ENCODE peak calls at places on chromosomes 16 and 17, in nine cellular contexts. One of them, this sample, is unnamed.

GRCh38 chr16:74232831-74233465 is 63.7 kb upstream of the PSMD7 start:
- DNase-seq in SK-N-SH: no peak
- DNase-seq in activated T-cell treated with anti-CD3 and anti-CD28 coated beads, Interleukin-2, amount 50 U/mL, for 24 hours: no peak
- DNase-seq in stimulated activated CD4-positive, alpha-beta T cell treated with anti-CD3 and anti-CD28 coated beads, Interleukin-15, amount 100 ng/mL, for 1 hour: no peak
- DNase-seq in NCI-H1930: no peak
- DNase-seq in stimulated activated CD8-positive, alpha-beta memory T cell treated with anti-CD3 and anti-CD28 coated beads, Interleukin-4, amount 100 ng/mL, for 1 hour: no peak
- DNase-seq in left cardiac atrium: no peak
- DNase-seq in activated CD4-positive, alpha-beta T cell treated with anti-CD3 and anti-CD28 coated beads for 36 hours: no peak
- DNase-seq in GM23248: no peak
- DNase-seq in this sample: no peak

GRCh38 chr16:77816293-77816692 is 27.9 kb downstream of the VAT1L start:
- DNase-seq in SK-N-SH: peak; percentile 21
- DNase-seq in activated T-cell treated with anti-CD3 and anti-CD28 coated beads, Interleukin-2, amount 50 U/mL, for 24 hours: no peak
- DNase-seq in stimulated activated CD4-positive, alpha-beta T cell treated with anti-CD3 and anti-CD28 coated beads, Interleukin-15, amount 100 ng/mL, for 1 hour: no peak
- DNase-seq in NCI-H1930: no peak
- DNase-seq in stimulated activated CD8-positive, alpha-beta memory T cell treated with anti-CD3 and anti-CD28 coated beads, Interleukin-4, amount 100 ng/mL, for 1 hour: no peak
- DNase-seq in left cardiac atrium: no peak
- DNase-seq in activated CD4-positive, alpha-beta T cell treated with anti-CD3 and anti-CD28 coated beads for 36 hours: no peak
- DNase-seq in GM23248: peak; percentile 10
- DNase-seq in this sample: no peak

GRCh38 chr16:57592591-57593003 is 35.8 kb upstream of the ADGRG1 start:
- DNase-seq in SK-N-SH: no peak
- DNase-seq in activated T-cell treated with anti-CD3 and anti-CD28 coated beads, Interleukin-2, amount 50 U/mL, for 24 hours: peak; percentile 79
- DNase-seq in stimulated activated CD4-positive, alpha-beta T cell treated with anti-CD3 and anti-CD28 coated beads, Interleukin-15, amount 100 ng/mL, for 1 hour: peak; percentile 30
- DNase-seq in NCI-H1930: no peak
- DNase-seq in stimulated activated CD8-positive, alpha-beta memory T cell treated with anti-CD3 and anti-CD28 coated beads, Interleukin-4, amount 100 ng/mL, for 1 hour: no peak
- DNase-seq in left cardiac atrium: no peak
- DNase-seq in activated CD4-positive, alpha-beta T cell treated with anti-CD3 and anti-CD28 coated beads for 36 hours: peak; percentile 79
- DNase-seq in GM23248: no peak
- DNase-seq in this sample: no peak

GRCh38 chr17:80138856-80139426 is 8.0 kb downstream of the EIF4A3 start:
- DNase-seq in SK-N-SH: no peak
- DNase-seq in activated T-cell treated with anti-CD3 and anti-CD28 coated beads, Interleukin-2, amount 50 U/mL, for 24 hours: peak; percentile 16
- DNase-seq in stimulated activated CD4-positive, alpha-beta T cell treated with anti-CD3 and anti-CD28 coated beads, Interleukin-15, amount 100 ng/mL, for 1 hour: no peak
- DNase-seq in NCI-H1930: no peak
- DNase-seq in stimulated activated CD8-positive, alpha-beta memory T cell treated with anti-CD3 and anti-CD28 coated beads, Interleukin-4, amount 100 ng/mL, for 1 hour: no peak
- DNase-seq in left cardiac atrium: no peak
- DNase-seq in activated CD4-positive, alpha-beta T cell treated with anti-CD3 and anti-CD28 coated beads for 36 hours: no peak
- DNase-seq in GM23248: no peak
- DNase-seq in this sample: no peak

GRCh38 chr17:30279156-30279555 is 12.6 kb downstream of the BLMH start:
- DNase-seq in SK-N-SH: peak; percentile 19
- DNase-seq in activated T-cell treated with anti-CD3 and anti-CD28 coated beads, Interleukin-2, amount 50 U/mL, for 24 hours: no peak
- DNase-seq in stimulated activated CD4-positive, alpha-beta T cell treated with anti-CD3 and anti-CD28 coated beads, Interleukin-15, amount 100 ng/mL, for 1 hour: no peak
- DNase-seq in NCI-H1930: no peak
- DNase-seq in stimulated activated CD8-positive, alpha-beta memory T cell treated with anti-CD3 and anti-CD28 coated beads, Interleukin-4, amount 100 ng/mL, for 1 hour: no peak
- DNase-seq in left cardiac atrium: no peak
- DNase-seq in activated CD4-positive, alpha-beta T cell treated with anti-CD3 and anti-CD28 coated beads for 36 hours: no peak
- DNase-seq in GM23248: no peak
- DNase-seq in this sample: peak; percentile 65

GRCh38 chr17:1769826-1770477 is 8.1 kb downstream of the SERPINF1 start:
- DNase-seq in SK-N-SH: no peak
- DNase-seq in activated T-cell treated with anti-CD3 and anti-CD28 coated beads, Interleukin-2, amount 50 U/mL, for 24 hours: peak; percentile 58
- DNase-seq in stimulated activated CD4-positive, alpha-beta T cell treated with anti-CD3 and anti-CD28 coated beads, Interleukin-15, amount 100 ng/mL, for 1 hour: no peak
- DNase-seq in NCI-H1930: no peak
- DNase-seq in stimulated activated CD8-positive, alpha-beta memory T cell treated with anti-CD3 and anti-CD28 coated beads, Interleukin-4, amount 100 ng/mL, for 1 hour: no peak
- DNase-seq in left cardiac atrium: no peak
- DNase-seq in activated CD4-positive, alpha-beta T cell treated with anti-CD3 and anti-CD28 coated beads for 36 hours: peak; percentile 27
- DNase-seq in GM23248: no peak
- DNase-seq in this sample: no peak

GRCh38 chr17:8105957-8106398 is 12.3 kb downstream of the ALOXE3 start:
- DNase-seq in SK-N-SH: no peak
- DNase-seq in activated T-cell treated with anti-CD3 and anti-CD28 coated beads, Interleukin-2, amount 50 U/mL, for 24 hours: no peak
- DNase-seq in stimulated activated CD4-positive, alpha-beta T cell treated with anti-CD3 and anti-CD28 coated beads, Interleukin-15, amount 100 ng/mL, for 1 hour: no peak
- DNase-seq in NCI-H1930: no peak
- DNase-seq in stimulated activated CD8-positive, alpha-beta memory T cell treated with anti-CD3 and anti-CD28 coated beads, Interleukin-4, amount 100 ng/mL, for 1 hour: no peak
- DNase-seq in left cardiac atrium: no peak
- DNase-seq in activated CD4-positive, alpha-beta T cell treated with anti-CD3 and anti-CD28 coated beads for 36 hours: no peak
- DNase-seq in GM23248: peak; percentile 72
- DNase-seq in this sample: no peak

GRCh38 chr16:57985204-57986121 is 14.5 kb upstream of the CNGB1 start:
- DNase-seq in SK-N-SH: peak; percentile 90
- DNase-seq in activated T-cell treated with anti-CD3 and anti-CD28 coated beads, Interleukin-2, amount 50 U/mL, for 24 hours: no peak
- DNase-seq in stimulated activated CD4-positive, alpha-beta T cell treated with anti-CD3 and anti-CD28 coated beads, Interleukin-15, amount 100 ng/mL, for 1 hour: no peak
- DNase-seq in NCI-H1930: no peak
- DNase-seq in stimulated activated CD8-positive, alpha-beta memory T cell treated with anti-CD3 and anti-CD28 coated beads, Interleukin-4, amount 100 ng/mL, for 1 hour: no peak
- DNase-seq in left cardiac atrium: no peak
- DNase-seq in activated CD4-positive, alpha-beta T cell treated with anti-CD3 and anti-CD28 coated beads for 36 hours: peak; percentile 47
- DNase-seq in GM23248: no peak
- DNase-seq in this sample: no peak

GRCh38 chr16:52450906-52451305 is 96.0 kb downstream of the TOX3 start:
- DNase-seq in SK-N-SH: no peak
- DNase-seq in activated T-cell treated with anti-CD3 and anti-CD28 coated beads, Interleukin-2, amount 50 U/mL, for 24 hours: no peak
- DNase-seq in stimulated activated CD4-positive, alpha-beta T cell treated with anti-CD3 and anti-CD28 coated beads, Interleukin-15, amount 100 ng/mL, for 1 hour: no peak
- DNase-seq in NCI-H1930: no peak
- DNase-seq in stimulated activated CD8-positive, alpha-beta memory T cell treated with anti-CD3 and anti-CD28 coated beads, Interleukin-4, amount 100 ng/mL, for 1 hour: no peak
- DNase-seq in left cardiac atrium: no peak
- DNase-seq in activated CD4-positive, alpha-beta T cell treated with anti-CD3 and anti-CD28 coated beads for 36 hours: no peak
- DNase-seq in GM23248: no peak
- DNase-seq in this sample: no peak

GRCh38 chr17:63019138-63019873 is 53.3 kb downstream of the TANC2 start:
- DNase-seq in SK-N-SH: no peak
- DNase-seq in activated T-cell treated with anti-CD3 and anti-CD28 coated beads, Interleukin-2, amount 50 U/mL, for 24 hours: no peak
- DNase-seq in stimulated activated CD4-positive, alpha-beta T cell treated with anti-CD3 and anti-CD28 coated beads, Interleukin-15, amount 100 ng/mL, for 1 hour: no peak
- DNase-seq in NCI-H1930: no peak
- DNase-seq in stimulated activated CD8-positive, alpha-beta memory T cell treated with anti-CD3 and anti-CD28 coated beads, Interleukin-4, amount 100 ng/mL, for 1 hour: no peak
- DNase-seq in left cardiac atrium: no peak
- DNase-seq in activated CD4-positive, alpha-beta T cell treated with anti-CD3 and anti-CD28 coated beads for 36 hours: no peak
- DNase-seq in GM23248: no peak
- DNase-seq in this sample: no peak

GRCh38 chr17:229945-230235 is 48.4 kb upstream of the DOC2B start:
- DNase-seq in SK-N-SH: no peak
- DNase-seq in activated T-cell treated with anti-CD3 and anti-CD28 coated beads, Interleukin-2, amount 50 U/mL, for 24 hours: no peak
- DNase-seq in stimulated activated CD4-positive, alpha-beta T cell treated with anti-CD3 and anti-CD28 coated beads, Interleukin-15, amount 100 ng/mL, for 1 hour: no peak
- DNase-seq in NCI-H1930: no peak
- DNase-seq in stimulated activated CD8-positive, alpha-beta memory T cell treated with anti-CD3 and anti-CD28 coated beads, Interleukin-4, amount 100 ng/mL, for 1 hour: no peak
- DNase-seq in left cardiac atrium: no peak
- DNase-seq in activated CD4-positive, alpha-beta T cell treated with anti-CD3 and anti-CD28 coated beads for 36 hours: no peak
- DNase-seq in GM23248: no peak
- DNase-seq in this sample: no peak

GRCh38 chr17:55266051-55266957 is 1.5 kb downstream of the HLF start:
- DNase-seq in SK-N-SH: peak; percentile 43
- DNase-seq in activated T-cell treated with anti-CD3 and anti-CD28 coated beads, Interleukin-2, amount 50 U/mL, for 24 hours: peak; percentile 36
- DNase-seq in stimulated activated CD4-positive, alpha-beta T cell treated with anti-CD3 and anti-CD28 coated beads, Interleukin-15, amount 100 ng/mL, for 1 hour: no peak
- DNase-seq in NCI-H1930: no peak
- DNase-seq in stimulated activated CD8-positive, alpha-beta memory T cell treated with anti-CD3 and anti-CD28 coated beads, Interleukin-4, amount 100 ng/mL, for 1 hour: no peak
- DNase-seq in left cardiac atrium: no peak
- DNase-seq in activated CD4-positive, alpha-beta T cell treated with anti-CD3 and anti-CD28 coated beads for 36 hours: peak; percentile 10
- DNase-seq in GM23248: peak; percentile 9
- DNase-seq in this sample: no peak

GRCh38 chr16:35214840-35215239 is 1755.4 kb downstream of the TP53TG3F start:
- DNase-seq in SK-N-SH: no peak
- DNase-seq in activated T-cell treated with anti-CD3 and anti-CD28 coated beads, Interleukin-2, amount 50 U/mL, for 24 hours: no peak
- DNase-seq in stimulated activated CD4-positive, alpha-beta T cell treated with anti-CD3 and anti-CD28 coated beads, Interleukin-15, amount 100 ng/mL, for 1 hour: no peak
- DNase-seq in NCI-H1930: no peak
- DNase-seq in stimulated activated CD8-positive, alpha-beta memory T cell treated with anti-CD3 and anti-CD28 coated beads, Interleukin-4, amount 100 ng/mL, for 1 hour: no peak
- DNase-seq in left cardiac atrium: no peak
- DNase-seq in activated CD4-positive, alpha-beta T cell treated with anti-CD3 and anti-CD28 coated beads for 36 hours: no peak
- DNase-seq in GM23248: no peak
- DNase-seq in this sample: no peak

GRCh38 chr17:36182176-36183000 is 6.0 kb upstream of the TBC1D3B start:
- DNase-seq in SK-N-SH: no peak
- DNase-seq in activated T-cell treated with anti-CD3 and anti-CD28 coated beads, Interleukin-2, amount 50 U/mL, for 24 hours: no peak
- DNase-seq in stimulated activated CD4-positive, alpha-beta T cell treated with anti-CD3 and anti-CD28 coated beads, Interleukin-15, amount 100 ng/mL, for 1 hour: no peak
- DNase-seq in NCI-H1930: no peak
- DNase-seq in stimulated activated CD8-positive, alpha-beta memory T cell treated with anti-CD3 and anti-CD28 coated beads, Interleukin-4, amount 100 ng/mL, for 1 hour: no peak
- DNase-seq in left cardiac atrium: peak; percentile 40
- DNase-seq in activated CD4-positive, alpha-beta T cell treated with anti-CD3 and anti-CD28 coated beads for 36 hours: no peak
- DNase-seq in GM23248: peak; percentile 67
- DNase-seq in this sample: peak; percentile 24

GRCh38 chr16:11109551-11109950 is 146.5 kb downstream of the SOCS1 start:
- DNase-seq in SK-N-SH: no peak
- DNase-seq in activated T-cell treated with anti-CD3 and anti-CD28 coated beads, Interleukin-2, amount 50 U/mL, for 24 hours: no peak
- DNase-seq in stimulated activated CD4-positive, alpha-beta T cell treated with anti-CD3 and anti-CD28 coated beads, Interleukin-15, amount 100 ng/mL, for 1 hour: no peak
- DNase-seq in NCI-H1930: no peak
- DNase-seq in stimulated activated CD8-positive, alpha-beta memory T cell treated with anti-CD3 and anti-CD28 coated beads, Interleukin-4, amount 100 ng/mL, for 1 hour: no peak
- DNase-seq in left cardiac atrium: no peak
- DNase-seq in activated CD4-positive, alpha-beta T cell treated with anti-CD3 and anti-CD28 coated beads for 36 hours: no peak
- DNase-seq in GM23248: no peak
- DNase-seq in this sample: no peak

GRCh38 chr16:73890524-73891500 is 405.8 kb upstream of the PSMD7 start:
- DNase-seq in SK-N-SH: no peak
- DNase-seq in activated T-cell treated with anti-CD3 and anti-CD28 coated beads, Interleukin-2, amount 50 U/mL, for 24 hours: no peak
- DNase-seq in stimulated activated CD4-positive, alpha-beta T cell treated with anti-CD3 and anti-CD28 coated beads, Interleukin-15, amount 100 ng/mL, for 1 hour: no peak
- DNase-seq in NCI-H1930: no peak
- DNase-seq in stimulated activated CD8-positive, alpha-beta memory T cell treated with anti-CD3 and anti-CD28 coated beads, Interleukin-4, amount 100 ng/mL, for 1 hour: no peak
- DNase-seq in left cardiac atrium: no peak
- DNase-seq in activated CD4-positive, alpha-beta T cell treated with anti-CD3 and anti-CD28 coated beads for 36 hours: peak; percentile 35
- DNase-seq in GM23248: no peak
- DNase-seq in this sample: no peak

GRCh38 chr17:17344507-17345293 is 41.5 kb downstream of the NT5M start:
- DNase-seq in SK-N-SH: no peak
- DNase-seq in activated T-cell treated with anti-CD3 and anti-CD28 coated beads, Interleukin-2, amount 50 U/mL, for 24 hours: no peak
- DNase-seq in stimulated activated CD4-positive, alpha-beta T cell treated with anti-CD3 and anti-CD28 coated beads, Interleukin-15, amount 100 ng/mL, for 1 hour: no peak
- DNase-seq in NCI-H1930: no peak
- DNase-seq in stimulated activated CD8-positive, alpha-beta memory T cell treated with anti-CD3 and anti-CD28 coated beads, Interleukin-4, amount 100 ng/mL, for 1 hour: no peak
- DNase-seq in left cardiac atrium: no peak
- DNase-seq in activated CD4-positive, alpha-beta T cell treated with anti-CD3 and anti-CD28 coated beads for 36 hours: no peak
- DNase-seq in GM23248: no peak
- DNase-seq in this sample: no peak

GRCh38 chr16:4945560-4946502 is 8.9 kb upstream of the PPL start:
- DNase-seq in SK-N-SH: no peak
- DNase-seq in activated T-cell treated with anti-CD3 and anti-CD28 coated beads, Interleukin-2, amount 50 U/mL, for 24 hours: no peak
- DNase-seq in stimulated activated CD4-positive, alpha-beta T cell treated with anti-CD3 and anti-CD28 coated beads, Interleukin-15, amount 100 ng/mL, for 1 hour: no peak
- DNase-seq in NCI-H1930: no peak
- DNase-seq in stimulated activated CD8-positive, alpha-beta memory T cell treated with anti-CD3 and anti-CD28 coated beads, Interleukin-4, amount 100 ng/mL, for 1 hour: no peak
- DNase-seq in left cardiac atrium: peak; percentile 45
- DNase-seq in activated CD4-positive, alpha-beta T cell treated with anti-CD3 and anti-CD28 coated beads for 36 hours: no peak
- DNase-seq in GM23248: peak; percentile 63
- DNase-seq in this sample: no peak

GRCh38 chr17:62064029-62064790 is 868 bp downstream of the MED13 start:
- DNase-seq in SK-N-SH: no peak
- DNase-seq in activated T-cell treated with anti-CD3 and anti-CD28 coated beads, Interleukin-2, amount 50 U/mL, for 24 hours: no peak
- DNase-seq in stimulated activated CD4-positive, alpha-beta T cell treated with anti-CD3 and anti-CD28 coated beads, Interleukin-15, amount 100 ng/mL, for 1 hour: no peak
- DNase-seq in NCI-H1930: no peak
- DNase-seq in stimulated activated CD8-positive, alpha-beta memory T cell treated with anti-CD3 and anti-CD28 coated beads, Interleukin-4, amount 100 ng/mL, for 1 hour: no peak
- DNase-seq in left cardiac atrium: no peak
- DNase-seq in activated CD4-positive, alpha-beta T cell treated with anti-CD3 and anti-CD28 coated beads for 36 hours: no peak
- DNase-seq in GM23248: peak; percentile 42
- DNase-seq in this sample: no peak

GRCh38 chr17:17663160-17664072 is 17.8 kb upstream of the RAI1 start:
- DNase-seq in SK-N-SH: peak; percentile 92
- DNase-seq in activated T-cell treated with anti-CD3 and anti-CD28 coated beads, Interleukin-2, amount 50 U/mL, for 24 hours: peak; percentile 75
- DNase-seq in stimulated activated CD4-positive, alpha-beta T cell treated with anti-CD3 and anti-CD28 coated beads, Interleukin-15, amount 100 ng/mL, for 1 hour: peak; percentile 50
- DNase-seq in NCI-H1930: no peak
- DNase-seq in stimulated activated CD8-positive, alpha-beta memory T cell treated with anti-CD3 and anti-CD28 coated beads, Interleukin-4, amount 100 ng/mL, for 1 hour: peak; percentile 71
- DNase-seq in left cardiac atrium: peak; percentile 75
- DNase-seq in activated CD4-positive, alpha-beta T cell treated with anti-CD3 and anti-CD28 coated beads for 36 hours: peak; percentile 83
- DNase-seq in GM23248: peak; percentile 98
- DNase-seq in this sample: peak; percentile 85

GRCh38 chr17:64202683-64203430 is 60.2 kb downstream of the TEX2 start:
- DNase-seq in SK-N-SH: peak; percentile 47
- DNase-seq in activated T-cell treated with anti-CD3 and anti-CD28 coated beads, Interleukin-2, amount 50 U/mL, for 24 hours: no peak
- DNase-seq in stimulated activated CD4-positive, alpha-beta T cell treated with anti-CD3 and anti-CD28 coated beads, Interleukin-15, amount 100 ng/mL, for 1 hour: no peak
- DNase-seq in NCI-H1930: no peak
- DNase-seq in stimulated activated CD8-positive, alpha-beta memory T cell treated with anti-CD3 and anti-CD28 coated beads, Interleukin-4, amount 100 ng/mL, for 1 hour: no peak
- DNase-seq in left cardiac atrium: no peak
- DNase-seq in activated CD4-positive, alpha-beta T cell treated with anti-CD3 and anti-CD28 coated beads for 36 hours: peak; percentile 28
- DNase-seq in GM23248: peak; percentile 90
- DNase-seq in this sample: no peak

GRCh38 chr17:41499714-41500113 is 5.7 kb downstream of the KRT13 start:
- DNase-seq in SK-N-SH: no peak
- DNase-seq in activated T-cell treated with anti-CD3 and anti-CD28 coated beads, Interleukin-2, amount 50 U/mL, for 24 hours: no peak
- DNase-seq in stimulated activated CD4-positive, alpha-beta T cell treated with anti-CD3 and anti-CD28 coated beads, Interleukin-15, amount 100 ng/mL, for 1 hour: no peak
- DNase-seq in NCI-H1930: no peak
- DNase-seq in stimulated activated CD8-positive, alpha-beta memory T cell treated with anti-CD3 and anti-CD28 coated beads, Interleukin-4, amount 100 ng/mL, for 1 hour: no peak
- DNase-seq in left cardiac atrium: no peak
- DNase-seq in activated CD4-positive, alpha-beta T cell treated with anti-CD3 and anti-CD28 coated beads for 36 hours: no peak
- DNase-seq in GM23248: no peak
- DNase-seq in this sample: no peak

GRCh38 chr16:20760346-20760745 is 3.5 kb upstream of the ACSM3 start:
- DNase-seq in SK-N-SH: no peak
- DNase-seq in activated T-cell treated with anti-CD3 and anti-CD28 coated beads, Interleukin-2, amount 50 U/mL, for 24 hours: no peak
- DNase-seq in stimulated activated CD4-positive, alpha-beta T cell treated with anti-CD3 and anti-CD28 coated beads, Interleukin-15, amount 100 ng/mL, for 1 hour: no peak
- DNase-seq in NCI-H1930: no peak
- DNase-seq in stimulated activated CD8-positive, alpha-beta memory T cell treated with anti-CD3 and anti-CD28 coated beads, Interleukin-4, amount 100 ng/mL, for 1 hour: no peak
- DNase-seq in left cardiac atrium: no peak
- DNase-seq in activated CD4-positive, alpha-beta T cell treated with anti-CD3 and anti-CD28 coated beads for 36 hours: no peak
- DNase-seq in GM23248: no peak
- DNase-seq in this sample: no peak

GRCh38 chr16:55480228-55480655 is 1.2 kb downstream of the MMP2 start:
- DNase-seq in SK-N-SH: peak; percentile 84
- DNase-seq in activated T-cell treated with anti-CD3 and anti-CD28 coated beads, Interleukin-2, amount 50 U/mL, for 24 hours: no peak
- DNase-seq in stimulated activated CD4-positive, alpha-beta T cell treated with anti-CD3 and anti-CD28 coated beads, Interleukin-15, amount 100 ng/mL, for 1 hour: no peak
- DNase-seq in NCI-H1930: no peak
- DNase-seq in stimulated activated CD8-positive, alpha-beta memory T cell treated with anti-CD3 and anti-CD28 coated beads, Interleukin-4, amount 100 ng/mL, for 1 hour: no peak
- DNase-seq in left cardiac atrium: peak; percentile 89
- DNase-seq in activated CD4-positive, alpha-beta T cell treated with anti-CD3 and anti-CD28 coated beads for 36 hours: no peak
- DNase-seq in GM23248: peak; percentile 98
- DNase-seq in this sample: peak; percentile 84